ENCODE peak calls at places on chromosomes 1 and 21, in six cellular contexts. V is IMR-90, M is epithelial cell of esophagus, F is bronchial epithelial cell, T is AG09309, O is AG04449. L is an unnamed sample.

GRCh38 chr21:21997390-21998333 is 999.5 kb downstream of the NCAM2 start:
- DNase-seq in V (no peak), M (no peak), F (no peak), T (no peak), O (no peak), L (no peak)

GRCh38 chr21:31416465-31416864 is 72.4 kb upstream of the TIAM1 start:
- DNase-seq in V (no peak), M (peak), F (peak), T (no peak), O (no peak), L (no peak)

GRCh38 chr1:31306278-31306677 is 9.4 kb downstream of the ZCCHC17 start:
- DNase-seq in V (peak), M (peak), F (peak), T (peak), O (peak), L (peak)

GRCh38 chr1:244106837-244107491 is 55.9 kb downstream of the ZBTB18 start:
- DNase-seq in V (no peak), M (no peak), F (no peak), T (no peak), O (no peak), L (no peak)

GRCh38 chr1:201885531-201886075 is 3.1 kb upstream of the SHISA4 start:
- DNase-seq in V (peak), M (peak), F (peak), T (no peak), O (no peak), L (no peak)

GRCh38 chr1:221162352-221162751 is 283.1 kb downstream of the HLX start:
- DNase-seq in V (no peak), M (no peak), F (no peak), T (no peak), O (no peak), L (no peak)

GRCh38 chr1:203539831-203540546 is 46.0 kb downstream of the OPTC start:
- DNase-seq in V (peak), M (no peak), F (no peak), T (no peak), O (no peak), L (no peak)

GRCh38 chr21:16794944-16795343 is 717.9 kb upstream of the CXADR start:
- DNase-seq in V (peak), M (peak), F (peak), T (peak), O (peak), L (peak)

GRCh38 chr21:35343046-35343816 is 294.1 kb upstream of the RUNX1 start:
- DNase-seq in V (peak), M (no peak), F (peak), T (no peak), O (no peak), L (no peak)

GRCh38 chr1:182786223-182787001 is 3.2 kb upstream of the NPL start:
- DNase-seq in V (peak), M (peak), F (peak), T (peak), O (peak), L (no peak)

GRCh38 chr1:43711049-43711448 is 3.7 kb downstream of the ST3GAL3 start:
- DNase-seq in V (peak), M (peak), F (peak), T (no peak), O (no peak), L (no peak)

GRCh38 chr21:29712818-29713217 is 227.0 kb downstream of the GRIK1 start:
- DNase-seq in V (no peak), M (no peak), F (no peak), T (no peak), O (no peak), L (no peak)

GRCh38 chr1:68174173-68175113 is 57.9 kb downstream of the WLS start:
- DNase-seq in V (peak), M (peak), F (peak), T (peak), O (peak), L (peak)

GRCh38 chr1:193120604-193121166 is 1.1 kb upstream of the CDC73 start:
- DNase-seq in V (no peak), M (no peak), F (no peak), T (no peak), O (no peak), L (no peak)

GRCh38 chr1:31434101-31434871 is 21.3 kb downstream of the SERINC2 start:
- DNase-seq in V (no peak), M (no peak), F (no peak), T (no peak), O (no peak), L (no peak)

GRCh38 chr1:41683681-41684500 is 199.4 kb upstream of the EDN2 start:
- DNase-seq in V (peak), M (peak), F (peak), T (no peak), O (no peak), L (no peak)

GRCh38 chr1:179229214-179230140 is at the start of gene ABL2:
- DNase-seq in V (no peak), M (peak), F (no peak), T (no peak), O (no peak), L (no peak)

GRCh38 chr1:202112864-202113689 is 9.6 kb upstream of the GPR37L1 start:
- DNase-seq in V (peak), M (no peak), F (no peak), T (no peak), O (no peak), L (no peak)

GRCh38 chr1:160884579-160884978 is 401 bp downstream of the ITLN1 start:
- DNase-seq in V (no peak), M (no peak), F (peak), T (no peak), O (no peak), L (no peak)

GRCh38 chr1:4175566-4176405 is 275.7 kb upstream of the C1orf174 start:
- DNase-seq in V (no peak), M (no peak), F (no peak), T (no peak), O (no peak), L (no peak)

GRCh38 chr21:37220433-37220980 is 46.6 kb downstream of the VPS26C start:
- DNase-seq in V (peak), M (peak), F (peak), T (no peak), O (no peak), L (no peak)
- TF ChIP-seq CTCF in V (no peak), M (no peak), F (peak), T (peak), O (peak), L (no peak)

GRCh38 chr1:234502785-234503184 is 23.8 kb upstream of the TARBP1 start:
- DNase-seq in V (no peak), M (no peak), F (no peak), T (no peak), O (no peak), L (no peak)

GRCh38 chr1:234500269-234500668 is 21.3 kb upstream of the TARBP1 start:
- DNase-seq in V (no peak), M (peak), F (peak), T (no peak), O (no peak), L (no peak)

GRCh38 chr1:234498448-234499118 is 19.6 kb upstream of the TARBP1 start:
- DNase-seq in V (no peak), M (peak), F (peak), T (no peak), O (no peak), L (no peak)

GRCh38 chr1:234497589-234497988 is 18.6 kb upstream of the TARBP1 start:
- DNase-seq in V (no peak), M (no peak), F (no peak), T (no peak), O (no peak), L (no peak)

GRCh38 chr1:234499119-234500039 is 20.4 kb upstream of the TARBP1 start:
- DNase-seq in V (peak), M (peak), F (peak), T (peak), O (no peak), L (no peak)
- H3K4me3 ChIP-seq in V (peak), M (no peak), F (no peak), T (peak), O (peak), L (peak)

GRCh38 chr1:37032660-37033354 is 1.5 kb downstream of the GRIK3 start:
- DNase-seq in V (no peak), M (no peak), F (no peak), T (no peak), O (no peak), L (no peak)

GRCh38 chr1:37031419-37031818 is 2.9 kb downstream of the GRIK3 start:
- DNase-seq in V (no peak), M (no peak), F (no peak), T (no peak), O (no peak), L (no peak)

GRCh38 chr1:37031871-37032270 is 2.4 kb downstream of the GRIK3 start:
- DNase-seq in V (no peak), M (no peak), F (no peak), T (no peak), O (no peak), L (no peak)

GRCh38 chr1:37033355-37034291 is 692 bp downstream of the GRIK3 start:
- DNase-seq in V (no peak), M (no peak), F (no peak), T (no peak), O (no peak), L (no peak)

GRCh38 chr1:37028981-37029617 is 5.2 kb downstream of the GRIK3 start:
- DNase-seq in V (no peak), M (no peak), F (peak), T (no peak), O (no peak), L (no peak)
- TF ChIP-seq CTCF in V (no peak), M (no peak), F (no peak), T (no peak), O (no peak), L (no peak)

DNA sequence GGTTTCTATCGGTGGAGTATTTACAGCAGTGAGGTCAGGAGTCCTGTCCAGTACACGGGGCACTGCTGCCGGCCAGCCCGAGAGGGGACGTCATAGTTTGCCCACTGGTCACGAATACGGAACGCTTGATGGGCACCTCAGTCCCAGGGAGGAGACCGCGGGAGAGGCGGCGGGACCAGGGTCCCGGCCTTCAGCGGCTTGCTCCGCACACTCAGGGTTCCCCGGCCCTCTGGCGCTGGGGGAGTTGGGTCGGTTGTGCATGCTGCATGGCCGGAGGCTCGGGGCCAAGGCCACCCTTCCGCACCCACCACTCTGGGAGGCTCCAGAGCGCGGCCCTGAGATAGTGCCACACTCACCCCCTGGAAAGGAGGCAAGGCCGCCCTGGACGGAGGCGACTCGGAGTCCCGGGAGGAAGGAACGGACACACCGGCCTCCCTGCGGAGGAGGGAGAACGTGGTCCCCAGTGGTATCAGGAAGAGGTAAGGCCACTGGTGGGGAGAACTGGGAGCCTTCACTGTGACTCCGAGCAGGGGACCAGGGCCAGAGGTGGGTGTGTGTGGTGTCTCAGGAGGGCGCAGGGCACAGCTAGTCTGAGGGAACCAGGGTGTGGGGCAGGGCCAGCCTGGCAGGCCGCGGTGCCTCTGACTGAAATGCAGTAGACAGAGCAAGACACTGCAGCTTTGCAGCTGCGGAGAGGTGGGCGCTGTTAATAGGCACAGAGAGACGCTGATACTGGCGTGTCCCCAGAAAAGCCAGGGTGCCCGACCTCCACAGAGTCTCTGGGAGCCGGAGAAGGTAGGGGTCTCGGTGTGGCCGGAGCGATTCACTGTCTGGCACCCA is 28.6 kb upstream of the PRSS38 start:
- DNase-seq in V (no peak), M (no peak), F (no peak), T (no peak), O (no peak), L (no peak)
- H3K4me3 ChIP-seq in V (peak), M (peak), F (peak), T (peak), O (peak), L (peak)

GRCh38 chr1:46603858-46604549 is at the start of gene MKNK1:
- DNase-seq in V (peak), M (peak), F (peak), T (peak), O (peak), L (peak)
- TF ChIP-seq CTCF in V (peak), M (peak), F (no peak), T (peak), O (peak), L (peak)

GRCh38 chr1:38046884-38047602 is 450 bp upstream of the POU3F1 start:
- DNase-seq in V (peak), M (peak), F (peak), T (no peak), O (no peak), L (no peak)

GRCh38 chr1:38050397-38051141 is 4.0 kb upstream of the POU3F1 start:
- DNase-seq in V (peak), M (no peak), F (no peak), T (no peak), O (no peak), L (no peak)

GRCh38 chr1:38045431-38046332 is 911 bp downstream of the POU3F1 start:
- DNase-seq in V (no peak), M (peak), F (no peak), T (no peak), O (no peak), L (no peak)

GRCh38 chr1:38046333-38046883 is at the start of gene POU3F1:
- DNase-seq in V (no peak), M (no peak), F (no peak), T (no peak), O (no peak), L (no peak)

GRCh38 chr1:38047603-38048146 is 1.1 kb upstream of the POU3F1 start:
- DNase-seq in V (peak), M (peak), F (peak), T (no peak), O (no peak), L (no peak)
- H3K4me3 ChIP-seq in V (peak), M (peak), F (peak), T (peak), O (peak), L (peak)

GRCh38 chr1:227887697-227888403 is 59.9 kb downstream of the WNT9A start:
- DNase-seq in V (no peak), M (no peak), F (no peak), T (no peak), O (no peak), L (no peak)
- TF ChIP-seq CTCF in V (no peak), M (no peak), F (no peak), T (no peak), O (no peak), L (no peak)